ENCODE peak calls at places on chromosome 7, in five cellular contexts. A is endothelial cell of umbilical vein, U is HCT116, M is GM12891, I is sigmoid colon. K is an unnamed sample.

GRCh38 chr7:30925117-30925516 is 13.5 kb downstream of the AQP1 start:
- DNase-seq in I (no peak), M (no peak), U (no peak), A (no peak), K (peak; percentile 9)

GRCh38 chr7:110246118-110246517 is 844.8 kb upstream of the LRRN3 start:
- DNase-seq in M (no peak), A (no peak), I (no peak), U (no peak), K (no peak)

GRCh38 chr7:123824754-123825067 is 20.3 kb upstream of the HYAL4 start:
- DNase-seq in I (no peak), U (no peak), A (no peak), M (no peak), K (no peak)

GRCh38 chr7:23184709-23185354 is 3.0 kb downstream of the NUP42 start:
- DNase-seq in U (peak; percentile 34), I (no peak), A (peak; percentile 45), M (no peak), K (no peak)

GRCh38 chr7:36430881-36431280 is 41.2 kb downstream of the ANLN start:
- DNase-seq in M (no peak), A (peak; percentile 52), U (no peak), I (no peak), K (no peak)

GRCh38 chr7:27840760-27841364 is 100.9 kb downstream of the TAX1BP1 start:
- DNase-seq in A (no peak), U (no peak), I (no peak), M (no peak), K (no peak)

GRCh38 chr7:73586911-73587310 is 8.5 kb upstream of the TBL2 start:
- DNase-seq in U (no peak), M (no peak), A (no peak), I (no peak), K (no peak)

GRCh38 chr7:37297546-37297945 is 151.1 kb downstream of the ELMO1 start:
- DNase-seq in I (no peak), A (peak; percentile 93), U (no peak), M (no peak), K (no peak)

GRCh38 chr7:142790056-142790455 is 19.3 kb downstream of the PRSS2 start:
- DNase-seq in U (no peak), A (no peak), I (no peak), M (no peak), K (no peak)

GRCh38 chr7:70631732-70632131 is 500.2 kb upstream of the GALNT17 start:
- DNase-seq in A (no peak), I (no peak), U (no peak), M (no peak), K (no peak)

GRCh38 chr7:133947458-133948044 is 179.6 kb upstream of the LRGUK start:
- DNase-seq in I (no peak), U (no peak), A (no peak), M (no peak), K (no peak)

GRCh38 chr7:76040126-76040525 is 7.7 kb downstream of the STYXL1 start:
- DNase-seq in A (no peak), M (no peak), I (no peak), U (no peak), K (no peak)

GRCh38 chr7:91953618-91954017 is 13.0 kb downstream of the AKAP9 start:
- DNase-seq in I (no peak), U (no peak), M (no peak), A (peak; percentile 22), K (no peak)

GRCh38 chr7:149864751-149865150 is 9.0 kb upstream of the ATP6V0E2 start:
- DNase-seq in U (no peak), M (no peak), I (no peak), A (no peak), K (no peak)

GRCh38 chr7:112654322-112655216 is 135.6 kb downstream of the TMEM168 start:
- DNase-seq in I (no peak), M (no peak), U (no peak), A (no peak), K (no peak)

GRCh38 chr7:116741625-116742316 is 69.8 kb downstream of the MET start:
- DNase-seq in I (no peak), A (no peak), U (no peak), M (no peak), K (no peak)

GRCh38 chr7:141045126-141045841 is 28.6 kb upstream of the TMEM178B start:
- DNase-seq in U (no peak), I (no peak), M (no peak), A (no peak), K (no peak)

GRCh38 chr7:64874114-64874513 is 29.0 kb upstream of the ZNF273 start:
- DNase-seq in U (no peak), I (no peak), A (no peak), M (no peak), K (no peak)

GRCh38 chr7:25856056-25856780 is 295.8 kb upstream of the NFE2L3 start:
- DNase-seq in I (no peak), U (no peak), M (no peak), A (no peak), K (no peak)

GRCh38 chr7:137984181-137985041 is 17.5 kb downstream of the CREB3L2 start:
- DNase-seq in M (no peak), A (no peak), U (no peak), I (no peak), K (no peak)

GRCh38 chr7:45988405-45989057 is 67.5 kb upstream of the IGFBP3 start:
- DNase-seq in U (no peak), I (no peak), A (no peak), M (no peak), K (no peak)

GRCh38 chr7:96034940-96035727 is 262.8 kb downstream of the DYNC1I1 start:
- DNase-seq in A (no peak), M (no peak), U (no peak), I (no peak), K (no peak)

GRCh38 chr7:157228864-157229422 is 90.2 kb downstream of the UBE3C start:
- DNase-seq in I (no peak), A (peak; percentile 36), U (no peak), M (no peak), K (no peak)

GRCh38 chr7:45717537-45718235 is 143.5 kb downstream of the ADCY1 start:
- DNase-seq in M (no peak), U (no peak), I (no peak), A (no peak), K (no peak)

DNA sequence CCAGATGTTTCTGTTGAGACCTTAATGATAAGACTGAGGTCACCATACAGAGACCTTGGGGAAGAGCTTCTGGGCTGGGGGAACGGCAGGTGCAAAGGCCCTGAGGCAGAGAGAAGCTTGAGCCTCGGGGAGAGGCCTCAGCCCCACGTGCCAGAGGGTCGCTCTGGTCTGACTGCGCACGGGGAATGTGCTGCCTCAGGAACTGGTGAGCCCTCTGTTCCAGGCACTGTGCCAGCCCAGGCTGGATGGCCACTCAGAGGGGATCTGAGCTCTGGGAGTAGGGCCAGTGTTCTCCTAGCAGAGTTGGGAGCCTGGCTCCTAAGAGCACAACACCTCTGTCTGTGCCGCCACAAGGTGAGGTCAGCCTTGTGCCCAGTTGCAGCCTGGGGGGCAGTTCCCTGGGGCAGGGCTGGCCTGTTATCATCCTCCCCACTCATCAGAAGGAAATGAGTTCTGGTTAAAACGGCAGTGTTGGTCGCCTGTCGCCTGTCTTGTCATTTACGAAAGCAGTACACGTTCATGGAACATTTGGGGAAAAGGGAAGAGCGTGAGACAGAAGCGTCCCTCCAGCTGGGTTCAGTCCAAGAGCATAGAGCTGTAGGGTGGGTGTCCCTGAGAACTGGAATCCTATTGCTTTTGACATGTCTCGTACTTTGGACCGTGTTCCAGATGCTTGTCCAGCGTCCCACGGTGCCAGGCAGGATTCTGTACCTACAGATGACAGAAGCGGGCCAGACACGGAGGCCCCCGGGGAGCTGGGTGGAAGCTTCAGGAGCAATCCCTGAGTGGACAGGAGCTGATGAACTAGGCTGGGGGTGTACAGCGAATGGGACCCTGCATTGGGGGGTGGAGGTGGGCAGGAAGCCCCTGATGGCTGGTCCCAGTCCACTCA is 4.3 kb downstream of the TTYH3 start:
- DNase-seq in I (peak; percentile 84), M (no peak), U (no peak), A (no peak), K (no peak)
- TF ChIP-seq POLR2A in I (no peak), M (no peak), U (no peak), A (no peak), K (no peak)

GRCh38 chr7:77806425-77806824 is 7.9 kb downstream of the PHTF2 start:
- DNase-seq in U (no peak), A (no peak), M (no peak), I (no peak), K (no peak)

GRCh38 chr7:77799078-77799964 is 748 bp downstream of the PHTF2 start:
- DNase-seq in I (peak; percentile 78), U (peak; percentile 6), A (peak; percentile 61), M (no peak), K (no peak)

GRCh38 chr7:77800158-77800557 is 1.6 kb downstream of the PHTF2 start:
- DNase-seq in I (no peak), M (no peak), A (peak; percentile 37), U (no peak), K (no peak)

GRCh38 chr7:77800730-77801129 is 2.2 kb downstream of the PHTF2 start:
- DNase-seq in M (no peak), I (no peak), U (no peak), A (no peak), K (no peak)

DNA sequence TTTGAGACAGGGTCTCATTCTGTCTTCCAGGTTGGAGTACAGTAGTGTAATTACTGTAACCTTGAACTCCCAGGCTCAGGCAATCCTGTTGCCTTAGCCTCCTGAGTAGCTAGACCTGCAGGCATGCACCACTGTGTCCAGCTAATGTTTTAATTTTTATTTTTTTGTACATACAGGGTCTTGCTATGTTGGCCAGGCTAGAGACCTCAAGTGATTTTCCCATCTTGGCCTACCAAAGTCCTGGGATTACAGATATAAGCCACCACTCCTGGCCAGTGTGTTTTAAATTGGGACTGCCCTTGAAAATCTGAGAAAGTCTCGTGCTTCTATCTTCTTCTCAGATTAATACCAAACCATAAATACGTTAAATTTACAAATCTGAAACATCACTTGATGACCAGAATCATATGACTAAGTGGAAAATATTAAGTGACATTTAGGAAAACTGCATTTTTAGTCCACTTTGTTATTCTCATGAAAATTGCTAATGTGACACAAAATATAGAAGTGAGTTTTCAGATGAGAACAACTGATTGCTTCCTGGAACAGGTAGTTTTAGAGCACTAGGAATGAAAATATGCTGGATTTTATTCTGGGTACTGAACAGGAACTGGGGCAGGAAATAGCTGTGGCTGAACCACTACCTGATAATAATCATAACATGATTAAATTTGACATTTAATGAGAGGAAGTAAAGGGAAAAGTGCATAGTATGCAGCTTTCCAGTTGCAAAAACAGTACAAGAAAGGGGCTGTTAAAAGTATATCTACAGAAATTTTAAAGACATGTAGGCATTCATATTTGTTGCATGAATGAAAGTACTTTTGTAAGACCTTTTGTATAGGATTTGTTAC is 4.2 kb downstream of the PHTF2 start:
- DNase-seq in I (no peak), U (no peak), A (peak; percentile 41), M (no peak), K (no peak)
- TF ChIP-seq POLR2AphosphoS5 in I (no peak), U (no peak), A (no peak), M (no peak), K (no peak)

GRCh38 chr7:119472398-119473038 is 800.5 kb upstream of the KCND2 start:
- DNase-seq in I (no peak), U (no peak), M (no peak), A (no peak), K (no peak)
- TF ChIP-seq POLR2A in I (no peak), U (no peak), M (no peak), A (no peak), K (no peak)

GRCh38 chr7:152315845-152316244 is 120.0 kb downstream of the KMT2C start:
- DNase-seq in A (no peak), U (no peak), M (no peak), I (no peak), K (no peak)

GRCh38 chr7:152312316-152312715 is 123.5 kb downstream of the KMT2C start:
- DNase-seq in U (no peak), M (no peak), A (no peak), I (no peak), K (no peak)

GRCh38 chr7:152313217-152313616 is 122.6 kb downstream of the KMT2C start:
- DNase-seq in M (no peak), I (no peak), U (no peak), A (no peak), K (no peak)

GRCh38 chr7:152313879-152314604 is 121.8 kb downstream of the KMT2C start:
- DNase-seq in M (no peak), U (peak; percentile 79), A (peak; percentile 96), I (no peak), K (no peak)
- TF ChIP-seq POLR2AphosphoS5 in M (no peak), U (peak; percentile 32), A (no peak), I (peak; percentile 57), K (no peak)